ENCODE peak calls at places on chromosome 7, in seven cellular contexts. R is uterus, K is ovary, J is sigmoid colon, M is stomach, C is A549, S is right lobe of liver. I is an unnamed sample.

GRCh38 chr7:11831727-11832495 is at the start of gene THSD7A:
- DNase-seq in K (peak; percentile 62), M (peak; percentile 54), R (peak; percentile 20), J (peak; percentile 66), S (peak; percentile 64), C (peak; percentile 52), I (no peak)

GRCh38 chr7:22610871-22611757 is 111.1 kb upstream of the STEAP1B start:
- DNase-seq in M (no peak), K (no peak), J (no peak), R (no peak), C (no peak), S (no peak), I (no peak)

GRCh38 chr7:121032645-121033460 is 44.3 kb downstream of the CPED1 start:
- DNase-seq in R (peak; percentile 69), C (no peak), S (no peak), K (no peak), J (no peak), M (no peak), I (no peak)

GRCh38 chr7:120941064-120941463 is 9.5 kb upstream of the ING3 start:
- DNase-seq in S (no peak), R (no peak), C (no peak), K (no peak), M (no peak), J (no peak), I (no peak)

GRCh38 chr7:38190010-38190409 is 12.0 kb downstream of the STARD3NL start:
- DNase-seq in M (no peak), C (no peak), R (no peak), J (no peak), S (no peak), K (no peak), I (no peak)

GRCh38 chr7:68488366-68489060 is 1109.8 kb upstream of the AUTS2 start:
- DNase-seq in S (no peak), R (no peak), K (no peak), C (no peak), J (no peak), M (no peak), I (no peak)

GRCh38 chr7:47475880-47476227 is 106.1 kb downstream of the TNS3 start:
- DNase-seq in M (no peak), R (no peak), K (no peak), C (no peak), S (no peak), J (no peak), I (no peak)

GRCh38 chr7:157612664-157613561 is 276.1 kb downstream of the DNAJB6 start:
- DNase-seq in S (no peak), M (peak; percentile 40), R (no peak), K (peak; percentile 73), J (peak; percentile 66), C (no peak), I (peak; percentile 69)

DNA sequence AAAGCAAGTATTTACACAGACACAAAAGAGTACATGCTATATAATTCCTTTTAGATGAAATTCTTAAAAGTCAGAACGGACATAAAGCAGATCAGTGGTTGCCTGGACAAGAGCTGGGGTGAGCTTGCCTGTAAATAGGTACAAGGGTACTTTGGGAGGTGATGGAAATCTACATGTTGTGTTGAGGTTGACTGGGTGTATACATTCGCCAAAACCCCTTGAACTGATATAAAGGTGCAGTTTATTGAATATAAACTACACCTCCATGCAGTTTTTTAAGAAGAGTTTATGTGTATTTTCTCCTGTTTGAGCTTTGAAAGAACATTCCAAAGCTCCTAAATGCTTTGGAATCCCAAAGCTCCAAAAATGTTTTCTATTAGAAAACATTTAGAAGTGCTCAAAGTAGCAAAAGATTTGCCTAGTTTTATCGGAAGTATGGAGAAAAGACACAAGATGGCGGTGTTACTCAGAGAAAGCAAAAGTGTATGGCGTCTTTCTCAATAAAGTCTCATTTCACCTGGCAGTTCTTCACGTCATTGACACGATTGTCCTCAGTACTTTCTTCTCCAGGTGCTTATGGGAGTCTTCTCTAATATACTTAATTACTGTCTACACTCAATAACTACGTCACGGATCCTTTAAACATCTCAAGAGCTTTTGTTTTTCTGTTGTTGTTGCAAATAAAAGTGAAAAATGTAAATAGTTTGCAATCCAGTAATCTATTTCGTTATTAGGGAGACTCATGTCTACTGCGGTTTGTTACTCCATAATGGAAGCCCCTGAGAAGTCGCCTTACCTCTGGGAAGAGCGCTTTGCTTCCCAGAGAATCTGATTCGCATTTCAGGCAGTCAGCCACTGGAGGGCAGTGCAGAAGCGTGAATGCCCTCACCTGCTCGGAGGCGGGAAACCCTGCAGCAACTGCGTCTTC is 14.7 kb upstream of the SEC61G start:
- DNase-seq in S (peak; percentile 86), J (peak; percentile 89), M (peak; percentile 88), K (peak; percentile 88), R (peak; percentile 81), C (peak; percentile 93), I (peak; percentile 50)
- H3K4me3 ChIP-seq in S (peak overlapping the region; percentile 24), J (peak overlapping the region; percentile 7), M (peak overlapping the region; percentile 30), K (peak overlapping the region; percentile 15), R (peak overlapping the region; percentile 25), C (peak overlapping the region; percentile 48), I (peak overlapping the region; percentile 44)

GRCh38 chr7:2237109-2237602 is 4.4 kb upstream of the MAD1L1 start:
- DNase-seq in C (no peak), K (no peak), J (no peak), M (peak; percentile 40), R (no peak), S (no peak), I (no peak)
- TF ChIP-seq POLR2A in C (no peak), K (no peak), J (no peak), M (no peak), R (no peak), S (peak; percentile 32), I (no peak)

GRCh38 chr7:28747854-28748253 is 210.3 kb downstream of the TRIL start:
- DNase-seq in C (no peak), S (no peak), J (no peak), R (no peak), M (no peak), K (no peak), I (no peak)

GRCh38 chr7:28749673-28750072 is 208.5 kb downstream of the TRIL start:
- DNase-seq in M (no peak), J (no peak), S (no peak), R (no peak), C (no peak), K (no peak), I (no peak)

GRCh38 chr7:28748346-28748745 is 209.8 kb downstream of the TRIL start:
- DNase-seq in R (no peak), S (no peak), J (no peak), C (no peak), K (no peak), M (no peak), I (no peak)

GRCh38 chr7:28747404-28747803 is 210.7 kb downstream of the TRIL start:
- DNase-seq in R (no peak), J (no peak), M (no peak), K (no peak), C (no peak), S (no peak), I (no peak)

DNA sequence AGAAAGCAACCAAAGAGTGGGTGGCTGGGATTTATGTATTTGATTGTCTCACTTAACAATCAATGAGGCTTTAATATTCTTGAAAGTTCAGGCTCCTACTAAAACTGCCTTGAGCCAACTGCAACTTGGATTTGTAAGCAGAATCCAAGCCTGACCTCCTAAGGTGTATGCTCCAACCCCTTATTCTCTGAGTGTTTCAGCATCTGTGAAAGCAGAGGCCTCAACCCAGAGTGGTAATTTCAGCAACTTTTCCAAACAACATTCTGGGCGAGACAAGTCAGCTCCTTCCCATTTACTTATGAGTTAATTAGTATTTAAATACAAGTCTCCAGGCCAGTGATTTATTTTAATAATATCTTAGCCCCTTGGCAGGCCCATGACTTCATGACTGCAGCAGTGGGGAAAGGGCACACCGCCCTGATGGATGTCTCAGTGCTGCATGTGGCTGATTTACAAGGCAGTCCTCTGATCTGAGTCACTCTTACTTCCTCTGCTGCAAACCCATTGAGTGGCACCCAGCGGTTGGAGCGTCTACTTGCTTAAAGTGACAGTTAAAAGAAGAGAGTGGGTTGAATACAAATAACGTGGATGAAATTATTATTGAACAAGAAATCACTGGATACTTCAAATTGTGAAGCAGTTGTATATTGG is 209.1 kb downstream of the TRIL start:
- DNase-seq in K (no peak), R (no peak), C (peak; percentile 50), J (no peak), M (no peak), S (no peak), I (no peak)
- TF ChIP-seq CTCF in K (no peak), R (no peak), C (no peak), J (no peak), M (no peak), S (no peak), I (no peak)

GRCh38 chr7:143250822-143251221 is 12.4 kb upstream of the GSTK1 start:
- DNase-seq in M (no peak), S (no peak), J (no peak), C (no peak), R (no peak), K (no peak), I (no peak)

GRCh38 chr7:143248781-143249354 is 14.4 kb upstream of the GSTK1 start:
- DNase-seq in K (no peak), S (peak; percentile 90), R (no peak), M (no peak), J (no peak), C (no peak), I (no peak)

GRCh38 chr7:143250199-143250598 is 13.0 kb upstream of the GSTK1 start:
- DNase-seq in S (no peak), R (no peak), J (no peak), C (no peak), K (no peak), M (no peak), I (no peak)

GRCh38 chr7:143255564-143255963 is 7.7 kb upstream of the GSTK1 start:
- DNase-seq in R (no peak), J (no peak), C (no peak), S (no peak), M (no peak), K (no peak), I (no peak)

DNA sequence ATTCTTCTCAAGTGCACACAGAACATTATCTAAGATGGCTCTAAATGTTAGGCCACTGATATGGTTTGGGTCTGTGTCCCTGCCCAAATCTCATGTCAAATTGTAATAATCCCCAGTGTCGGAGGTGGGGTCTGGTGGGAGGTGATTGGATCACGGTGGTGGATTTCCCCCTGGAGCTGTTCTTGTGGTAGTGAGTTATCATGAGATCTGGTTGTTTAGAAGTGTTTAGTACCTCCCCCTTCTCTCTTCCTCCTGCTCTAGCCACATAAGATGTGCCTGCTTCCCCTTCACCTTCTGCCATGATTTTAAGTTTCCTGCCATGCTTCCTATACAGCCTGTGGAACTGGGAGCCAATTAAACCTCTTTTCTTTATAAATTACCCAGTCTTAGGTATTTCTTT is 11.2 kb upstream of the GSTK1 start:
- DNase-seq in C (no peak), S (no peak), J (no peak), K (no peak), M (no peak), R (no peak), I (no peak)
- H3K4me3 ChIP-seq in C (no peak overlapping the region), S (no peak overlapping the region), J (no peak overlapping the region), K (no peak overlapping the region), M (no peak overlapping the region), R (no peak overlapping the region), I (no peak overlapping the region)

GRCh38 chr7:151226875-151227782 is at the start of gene ABCF2:
- DNase-seq in S (peak; percentile 99), K (peak; percentile 99), M (peak; percentile 99), J (peak; percentile 100), C (peak; percentile 99), R (peak; percentile 99), I (peak; percentile 99)
- TF ChIP-seq POLR2A in S (peak; percentile 44), K (peak; percentile 67), M (no peak), J (peak; percentile 45), C (peak; percentile 66), R (peak; percentile 24), I (peak; percentile 39)